ENCODE peak calls at places on chromosomes 3 and 15, in eight cellular contexts. X is CD8-positive, alpha-beta memory T cell; S is mucosa of descending colon; Z is HEK293T; O is RWPE1; J is tibial nerve; W is Jurkat, Clone E6-1; C is HTR-8/SVneo. G is an unnamed sample.

GRCh38 chr15:75228787-75229186 is 27.1 kb downstream of the C15orf39 start:
- DNase-seq in X (no peak), S (no peak), Z (no peak), O (no peak), J (no peak), W (no peak), C (no peak), G (no peak)

GRCh38 chr3:49602877-49603411 is 48.7 kb downstream of the BSN start:
- DNase-seq in X (peak; percentile 25), S (no peak), Z (peak; percentile 5), O (peak; percentile 32), J (no peak), W (peak; percentile 39), C (no peak), G (no peak)

GRCh38 chr3:193996641-193997089 is 139.3 kb upstream of the HES1 start:
- DNase-seq in X (no peak), S (no peak), Z (no peak), O (no peak), J (no peak), W (no peak), C (no peak), G (no peak)

GRCh38 chr3:142641504-142641903 is 45.3 kb downstream of the PLS1 start:
- DNase-seq in X (no peak), S (no peak), Z (no peak), O (no peak), J (no peak), W (no peak), C (no peak), G (no peak)

GRCh38 chr3:190892328-190893011 is 30.0 kb upstream of the GMNC start:
- DNase-seq in X (no peak), S (no peak), Z (no peak), O (no peak), J (no peak), W (no peak), C (no peak), G (no peak)

GRCh38 chr15:74896316-74896715 is 6.5 kb downstream of the MPI start:
- DNase-seq in X (no peak), S (no peak), Z (no peak), O (no peak), J (no peak), W (no peak), C (no peak), G (no peak)

GRCh38 chr3:14369675-14370669 is 32.4 kb upstream of the SLC6A6 start:
- DNase-seq in X (no peak), S (peak; percentile 73), Z (no peak), O (no peak), J (no peak), W (no peak), C (no peak), G (peak; percentile 70)

GRCh38 chr3:154122096-154122911 is 1.1 kb downstream of the ARHGEF26 start:
- DNase-seq in X (no peak), S (no peak), Z (peak; percentile 39), O (peak; percentile 9), J (no peak), W (no peak), C (no peak), G (no peak)

GRCh38 chr3:125140011-125140813 is 72.3 kb downstream of the SLC12A8 start:
- DNase-seq in X (no peak), S (no peak), Z (no peak), O (peak; percentile 53), J (no peak), W (no peak), C (no peak), G (no peak)

GRCh38 chr3:4887177-4887576 is 92.1 kb upstream of the BHLHE40 start:
- DNase-seq in X (no peak), S (no peak), Z (no peak), O (no peak), J (no peak), W (no peak), C (no peak), G (no peak)

GRCh38 chr15:27449940-27450339 is 479.0 kb downstream of the GABRG3 start:
- DNase-seq in X (no peak), S (no peak), Z (no peak), O (no peak), J (no peak), W (no peak), C (no peak), G (no peak)

GRCh38 chr3:61894988-61895935 is 333.9 kb downstream of the PTPRG start:
- DNase-seq in X (no peak), S (peak; percentile 91), Z (peak; percentile 58), O (peak; percentile 75), J (peak; percentile 85), W (peak; percentile 67), C (peak; percentile 62), G (peak; percentile 77)

GRCh38 chr3:33229066-33229465 is 10.5 kb upstream of the SUSD5 start:
- DNase-seq in X (no peak), S (no peak), Z (no peak), O (no peak), J (no peak), W (no peak), C (no peak), G (no peak)